ENCODE peak calls at places on chromosomes 2 and 18, in ten cellular contexts. Y is HTR-8/SVneo; J is choroid plexus epithelial cell; E is stimulated activated CD4-positive, alpha-beta T cell treated with anti-CD3 and anti-CD28 coated beads, Interleukin-1b, Interleukin-23, amount 100 ng/mL, for 48 hours; R is NAMALWA; I is WTC11; P is HL-60; T is stimulated activated CD8-positive, alpha-beta memory T cell treated with anti-CD3 and anti-CD28 coated beads, Interleukin-7, amount 100 ng/mL, for 1 hour; K is ACHN; G is stimulated activated naive CD4-positive, alpha-beta T cell treated with Interleukin-2 at 50 U/mL for 16 hours. N is an unnamed sample.

GRCh38 chr2:161905389-161906046 is 168.5 kb downstream of the DPP4 start:
- DNase-seq in Y (peak; percentile 0), J (peak; percentile 8), E (peak; percentile 8), R (peak; percentile 70), I (no peak), P (no peak), T (no peak), K (peak; percentile 31), G (peak; percentile 4), N (no peak)

GRCh38 chr18:13797157-13797611 is 26.8 kb upstream of the MC5R start:
- DNase-seq in Y (peak; percentile 48), J (peak; percentile 36), E (no peak), R (no peak), I (no peak), P (no peak), T (no peak), K (peak; percentile 15), G (no peak), N (no peak)

GRCh38 chr2:221241072-221241471 is 331.0 kb downstream of the EPHA4 start:
- DNase-seq in Y (no peak), J (no peak), E (no peak), R (no peak), I (no peak), P (no peak), T (no peak), K (no peak), G (no peak), N (no peak)

GRCh38 chr2:237262838-237263771 is 150.9 kb downstream of the COL6A3 start:
- DNase-seq in Y (peak; percentile 23), J (peak; percentile 83), E (no peak), R (no peak), I (no peak), P (peak; percentile 47), T (no peak), K (no peak), G (no peak), N (no peak)

GRCh38 chr2:9774266-9774665 is 69.0 kb upstream of the TAF1B start:
- DNase-seq in Y (no peak), J (no peak), E (no peak), R (no peak), I (no peak), P (no peak), T (no peak), K (no peak), G (no peak), N (no peak)

GRCh38 chr2:1436369-1436768 is 23.1 kb downstream of the TPO start:
- DNase-seq in Y (no peak), J (no peak), E (no peak), R (no peak), I (no peak), P (no peak), T (no peak), K (no peak), G (no peak), N (no peak)

GRCh38 chr2:234446404-234447076 is 50.3 kb downstream of the ARL4C start:
- DNase-seq in Y (no peak), J (peak; percentile 47), E (peak; percentile 79), R (peak; percentile 67), I (no peak), P (peak; percentile 97), T (peak; percentile 44), K (no peak), G (peak; percentile 53), N (peak; percentile 46)

GRCh38 chr2:1824202-1824905 is 80.0 kb upstream of the PXDN start:
- DNase-seq in Y (no peak), J (no peak), E (no peak), R (no peak), I (no peak), P (no peak), T (no peak), K (no peak), G (no peak), N (no peak)

GRCh38 chr2:138554123-138554522 is 52.6 kb downstream of the SPOPL start:
- DNase-seq in Y (no peak), J (no peak), E (no peak), R (no peak), I (no peak), P (no peak), T (no peak), K (no peak), G (no peak), N (no peak)

GRCh38 chr2:38245114-38245641 is 131.9 kb downstream of the ATL2 start:
- DNase-seq in Y (no peak), J (no peak), E (no peak), R (peak; percentile 10), I (no peak), P (no peak), T (no peak), K (no peak), G (no peak), N (no peak)

GRCh38 chr2:205003288-205003687 is 458.0 kb downstream of the PARD3B start:
- DNase-seq in Y (no peak), J (no peak), E (no peak), R (no peak), I (no peak), P (no peak), T (no peak), K (no peak), G (no peak), N (no peak)

GRCh38 chr18:51668632-51669031 is 471.2 kb upstream of the MEX3C start:
- DNase-seq in Y (no peak), J (no peak), E (no peak), R (no peak), I (no peak), P (no peak), T (no peak), K (no peak), G (no peak), N (no peak)

GRCh38 chr2:231866450-231866849 is 59.7 kb downstream of the NPPC start:
- DNase-seq in Y (no peak), J (no peak), E (no peak), R (no peak), I (no peak), P (peak; percentile 28), T (no peak), K (no peak), G (no peak), N (no peak)

GRCh38 chr18:9824862-9825479 is 60.8 kb upstream of the TXNDC2 start:
- DNase-seq in Y (no peak), J (no peak), E (no peak), R (no peak), I (no peak), P (no peak), T (no peak), K (no peak), G (no peak), N (no peak)

GRCh38 chr18:22346342-22346967 is 71.3 kb downstream of the CTAGE1 start:
- DNase-seq in Y (no peak), J (peak; percentile 86), E (no peak), R (no peak), I (no peak), P (no peak), T (no peak), K (no peak), G (no peak), N (no peak)

GRCh38 chr2:36549063-36549662 is 48.8 kb downstream of the FEZ2 start:
- DNase-seq in Y (no peak), J (peak; percentile 42), E (no peak), R (no peak), I (no peak), P (no peak), T (no peak), K (no peak), G (no peak), N (no peak)

GRCh38 chr2:190462611-190463010 is 54.5 kb downstream of the MFSD6 start:
- DNase-seq in Y (no peak), J (no peak), E (no peak), R (no peak), I (no peak), P (no peak), T (no peak), K (no peak), G (no peak), N (no peak)

GRCh38 chr2:174014699-174015070 is 49.5 kb upstream of the SP3 start:
- DNase-seq in Y (no peak), J (no peak), E (no peak), R (no peak), I (no peak), P (no peak), T (no peak), K (no peak), G (no peak), N (no peak)

GRCh38 chr18:50734886-50735285 is 84.9 kb downstream of the MRO start:
- DNase-seq in Y (no peak), J (no peak), E (no peak), R (no peak), I (no peak), P (no peak), T (no peak), K (no peak), G (no peak), N (no peak)

GRCh38 chr2:12721571-12722444 is 5.1 kb downstream of the TRIB2 start:
- DNase-seq in Y (no peak), J (peak; percentile 60), E (peak; percentile 22), R (no peak), I (no peak), P (no peak), T (no peak), K (no peak), G (peak; percentile 22), N (no peak)

GRCh38 chr2:197011777-197012641 is 85.5 kb upstream of the PGAP1 start:
- DNase-seq in Y (peak; percentile 53), J (peak; percentile 70), E (no peak), R (peak; percentile 75), I (no peak), P (peak; percentile 28), T (no peak), K (peak; percentile 55), G (no peak), N (no peak)

GRCh38 chr2:170339324-170339723 is 161.4 kb downstream of the MYO3B start:
- DNase-seq in Y (no peak), J (no peak), E (no peak), R (no peak), I (no peak), P (no peak), T (no peak), K (no peak), G (no peak), N (no peak)

GRCh38 chr18:45774065-45774521 is 50.1 kb downstream of the SLC14A1 start:
- DNase-seq in Y (no peak), J (peak; percentile 61), E (no peak), R (no peak), I (no peak), P (no peak), T (no peak), K (peak; percentile 36), G (no peak), N (no peak)

GRCh38 chr2:100043246-100043890 is 99.0 kb downstream of the AFF3 start:
- DNase-seq in Y (no peak), J (no peak), E (no peak), R (no peak), I (no peak), P (no peak), T (no peak), K (no peak), G (no peak), N (no peak)

GRCh38 chr18:31143025-31143424 is 19.6 kb downstream of the DSC1 start:
- DNase-seq in Y (no peak), J (no peak), E (no peak), R (no peak), I (no peak), P (no peak), T (no peak), K (no peak), G (no peak), N (no peak)

GRCh38 chr18:9608298-9608697 is 6.1 kb downstream of the PPP4R1 start:
- DNase-seq in Y (no peak), J (peak; percentile 38), E (no peak), R (no peak), I (no peak), P (no peak), T (no peak), K (no peak), G (no peak), N (no peak)

GRCh38 chr18:55150001-55150400 is 190.7 kb upstream of the CCDC68 start:
- DNase-seq in Y (no peak), J (no peak), E (no peak), R (no peak), I (no peak), P (no peak), T (no peak), K (no peak), G (no peak), N (no peak)

GRCh38 chr2:72981516-72981915 is 64.2 kb downstream of the EMX1 start:
- DNase-seq in Y (no peak), J (no peak), E (no peak), R (no peak), I (no peak), P (no peak), T (no peak), K (no peak), G (no peak), N (no peak)